ENCODE peak calls at places on chromosomes 11 and 22, in seven cellular contexts. One of them, this sample, is unnamed.
A peak's percentile ranks its signal among the peaks of the same experiment; 100 is the strongest.

GRCh38 chr22:37684803-37685615 is 1.1 kb upstream of the NOL12 start:
- DNase-seq in LoVo: no peak
- DNase-seq in small intestine: peak; percentile 93
- DNase-seq in left cardiac atrium: no peak
- DNase-seq in A549: no peak
- DNase-seq in progenitor cell of endocrine pancreas: no peak
- DNase-seq in glutamatergic neuron: no peak
- DNase-seq in this sample: peak; percentile 40

GRCh38 chr11:35088676-35089075 is 50.3 kb upstream of the CD44 start:
- DNase-seq in glutamatergic neuron: no peak
- DNase-seq in left cardiac atrium: no peak
- DNase-seq in progenitor cell of endocrine pancreas: no peak
- DNase-seq in LoVo: no peak
- DNase-seq in A549: no peak
- DNase-seq in small intestine: no peak
- DNase-seq in this sample: no peak

GRCh38 chr11:99020324-99021225 is at the start of gene CNTN5:
- DNase-seq in small intestine: no peak
- DNase-seq in left cardiac atrium: peak; percentile 40
- DNase-seq in progenitor cell of endocrine pancreas: peak; percentile 49
- DNase-seq in LoVo: no peak
- DNase-seq in glutamatergic neuron: peak; percentile 75
- DNase-seq in A549: peak; percentile 15
- DNase-seq in this sample: peak; percentile 91

GRCh38 chr11:120432056-120433018 is 79.2 kb upstream of the GRIK4 start:
- DNase-seq in left cardiac atrium: peak; percentile 33
- DNase-seq in glutamatergic neuron: no peak
- DNase-seq in A549: peak; percentile 85
- DNase-seq in LoVo: peak; percentile 93
- DNase-seq in progenitor cell of endocrine pancreas: no peak
- DNase-seq in small intestine: peak; percentile 83
- DNase-seq in this sample: no peak

GRCh38 chr22:21739828-21740377 is 4.3 kb upstream of the YPEL1 start:
- DNase-seq in progenitor cell of endocrine pancreas: no peak
- DNase-seq in left cardiac atrium: no peak
- DNase-seq in LoVo: no peak
- DNase-seq in A549: no peak
- DNase-seq in glutamatergic neuron: no peak
- DNase-seq in small intestine: no peak
- DNase-seq in this sample: no peak

GRCh38 chr22:38135133-38135706 is 24.7 kb upstream of the BAIAP2L2 start:
- DNase-seq in left cardiac atrium: no peak
- DNase-seq in A549: peak; percentile 56
- DNase-seq in glutamatergic neuron: no peak
- DNase-seq in LoVo: peak; percentile 32
- DNase-seq in progenitor cell of endocrine pancreas: no peak
- DNase-seq in small intestine: no peak
- DNase-seq in this sample: no peak

GRCh38 chr11:71131861-71132260 is 120.5 kb downstream of the SHANK2 start:
- DNase-seq in LoVo: no peak
- DNase-seq in small intestine: no peak
- DNase-seq in progenitor cell of endocrine pancreas: no peak
- DNase-seq in A549: no peak
- DNase-seq in glutamatergic neuron: no peak
- DNase-seq in left cardiac atrium: no peak
- DNase-seq in this sample: no peak

GRCh38 chr11:96113100-96113710 is 189.3 kb upstream of the MTMR2 start:
- DNase-seq in A549: no peak
- DNase-seq in small intestine: no peak
- DNase-seq in left cardiac atrium: no peak
- DNase-seq in LoVo: no peak
- DNase-seq in glutamatergic neuron: no peak
- DNase-seq in progenitor cell of endocrine pancreas: no peak
- DNase-seq in this sample: no peak

GRCh38 chr22:46660604-46661201 is 40.5 kb downstream of the GRAMD4 start:
- DNase-seq in glutamatergic neuron: no peak
- DNase-seq in left cardiac atrium: peak; percentile 33
- DNase-seq in A549: no peak
- DNase-seq in progenitor cell of endocrine pancreas: no peak
- DNase-seq in small intestine: peak; percentile 95
- DNase-seq in LoVo: no peak
- DNase-seq in this sample: no peak

GRCh38 chr11:60870276-60870675 is 2.9 kb downstream of the ZP1 start:
- DNase-seq in A549: no peak
- DNase-seq in left cardiac atrium: no peak
- DNase-seq in LoVo: no peak
- DNase-seq in progenitor cell of endocrine pancreas: no peak
- DNase-seq in glutamatergic neuron: no peak
- DNase-seq in small intestine: peak; percentile 35
- DNase-seq in this sample: peak; percentile 93

GRCh38 chr11:78815631-78816232 is 241.1 kb upstream of the NARS2 start:
- DNase-seq in small intestine: no peak
- DNase-seq in glutamatergic neuron: no peak
- DNase-seq in progenitor cell of endocrine pancreas: no peak
- DNase-seq in A549: no peak
- DNase-seq in left cardiac atrium: no peak
- DNase-seq in LoVo: no peak
- DNase-seq in this sample: no peak

GRCh38 chr22:47174096-47174495 is 411.6 kb downstream of the TBC1D22A start:
- DNase-seq in LoVo: no peak
- DNase-seq in A549: no peak
- DNase-seq in small intestine: no peak
- DNase-seq in progenitor cell of endocrine pancreas: no peak
- DNase-seq in left cardiac atrium: no peak
- DNase-seq in glutamatergic neuron: no peak
- DNase-seq in this sample: no peak

GRCh38 chr11:28860898-28861297 is 752.7 kb downstream of the METTL15 start:
- DNase-seq in glutamatergic neuron: no peak
- DNase-seq in progenitor cell of endocrine pancreas: no peak
- DNase-seq in small intestine: no peak
- DNase-seq in A549: peak; percentile 72
- DNase-seq in LoVo: no peak
- DNase-seq in left cardiac atrium: no peak
- DNase-seq in this sample: no peak

GRCh38 chr11:46895821-46896220 is 22.5 kb downstream of the LRP4 start:
- DNase-seq in left cardiac atrium: peak; percentile 50
- DNase-seq in A549: no peak
- DNase-seq in LoVo: peak; percentile 7
- DNase-seq in progenitor cell of endocrine pancreas: no peak
- DNase-seq in small intestine: no peak
- DNase-seq in glutamatergic neuron: no peak
- DNase-seq in this sample: no peak

GRCh38 chr11:119700536-119701346 is 28.3 kb downstream of the NECTIN1 start:
- DNase-seq in small intestine: peak; percentile 61
- DNase-seq in glutamatergic neuron: no peak
- DNase-seq in A549: no peak
- DNase-seq in left cardiac atrium: no peak
- DNase-seq in progenitor cell of endocrine pancreas: no peak
- DNase-seq in LoVo: no peak
- DNase-seq in this sample: no peak

GRCh38 chr11:119422505-119423416 is at the start of gene THY1:
- DNase-seq in small intestine: no peak
- DNase-seq in progenitor cell of endocrine pancreas: no peak
- DNase-seq in left cardiac atrium: peak; percentile 24
- DNase-seq in A549: no peak
- DNase-seq in glutamatergic neuron: peak; percentile 72
- DNase-seq in LoVo: no peak
- DNase-seq in this sample: no peak

GRCh38 chr22:49360746-49361145 is 466.9 kb downstream of the BRD1 start:
- DNase-seq in progenitor cell of endocrine pancreas: no peak
- DNase-seq in left cardiac atrium: no peak
- DNase-seq in glutamatergic neuron: no peak
- DNase-seq in A549: no peak
- DNase-seq in LoVo: no peak
- DNase-seq in small intestine: no peak
- DNase-seq in this sample: peak; percentile 83

GRCh38 chr11:70111269-70112016 is 33.3 kb downstream of the ANO1 start:
- DNase-seq in A549: peak; percentile 39
- DNase-seq in left cardiac atrium: peak; percentile 72
- DNase-seq in progenitor cell of endocrine pancreas: no peak
- DNase-seq in LoVo: peak; percentile 35
- DNase-seq in glutamatergic neuron: peak; percentile 38
- DNase-seq in small intestine: peak; percentile 30
- DNase-seq in this sample: no peak

GRCh38 chr22:36860821-36861659 is at the start of gene NCF4:
- DNase-seq in progenitor cell of endocrine pancreas: no peak
- DNase-seq in LoVo: no peak
- DNase-seq in glutamatergic neuron: no peak
- DNase-seq in left cardiac atrium: peak; percentile 62
- DNase-seq in small intestine: peak; percentile 45
- DNase-seq in A549: no peak
- DNase-seq in this sample: peak; percentile 63

GRCh38 chr11:128040603-128041002 is 546.8 kb downstream of the ETS1 start:
- DNase-seq in A549: no peak
- DNase-seq in glutamatergic neuron: no peak
- DNase-seq in small intestine: no peak
- DNase-seq in LoVo: no peak
- DNase-seq in left cardiac atrium: no peak
- DNase-seq in progenitor cell of endocrine pancreas: no peak
- DNase-seq in this sample: no peak

GRCh38 chr11:55707029-55707428 is 45.0 kb downstream of the OR4C6 start:
- DNase-seq in A549: peak; percentile 38
- DNase-seq in LoVo: peak; percentile 10
- DNase-seq in progenitor cell of endocrine pancreas: no peak
- DNase-seq in left cardiac atrium: no peak
- DNase-seq in glutamatergic neuron: no peak
- DNase-seq in small intestine: peak; percentile 6
- DNase-seq in this sample: peak; percentile 53

GRCh38 chr11:2563216-2564007 is 118.6 kb downstream of the KCNQ1 start:
- DNase-seq in glutamatergic neuron: peak; percentile 13
- DNase-seq in A549: no peak
- DNase-seq in small intestine: peak; percentile 52
- DNase-seq in progenitor cell of endocrine pancreas: no peak
- DNase-seq in left cardiac atrium: no peak
- DNase-seq in LoVo: no peak
- DNase-seq in this sample: no peak

GRCh38 chr11:131423715-131424114 is 53.3 kb downstream of the NTM start:
- DNase-seq in left cardiac atrium: no peak
- DNase-seq in LoVo: peak; percentile 21
- DNase-seq in A549: peak; percentile 63
- DNase-seq in small intestine: peak; percentile 84
- DNase-seq in glutamatergic neuron: no peak
- DNase-seq in progenitor cell of endocrine pancreas: no peak
- DNase-seq in this sample: no peak

GRCh38 chr11:14443642-14444041 is 56.0 kb downstream of the COPB1 start:
- DNase-seq in progenitor cell of endocrine pancreas: no peak
- DNase-seq in left cardiac atrium: no peak
- DNase-seq in small intestine: peak; percentile 82
- DNase-seq in LoVo: no peak
- DNase-seq in glutamatergic neuron: no peak
- DNase-seq in A549: peak; percentile 54
- DNase-seq in this sample: no peak

GRCh38 chr11:2769779-2770555 is 70.2 kb upstream of the KCNQ1OT1 start:
- DNase-seq in LoVo: no peak
- DNase-seq in progenitor cell of endocrine pancreas: no peak
- DNase-seq in glutamatergic neuron: peak; percentile 7
- DNase-seq in left cardiac atrium: no peak
- DNase-seq in A549: no peak
- DNase-seq in small intestine: no peak
- DNase-seq in this sample: no peak